ENCODE peak calls at places on chromosome 2, in nine cellular contexts. Q, M, Y, N, Z, B, G, T and E are unnamed samples.
A peak's percentile ranks its signal among the peaks of the same experiment; 100 is the strongest.

GRCh38 chr2:233051241-233052149 is 8.6 kb upstream of the INPP5D start:
- DNase-seq in Q (peak; percentile 88), M (no peak), Y (peak; percentile 62), N (no peak), Z (no peak), B (peak; percentile 56), G (no peak), T (peak; percentile 24), E (peak; percentile 83)

GRCh38 chr2:95057535-95058453 is 32.3 kb downstream of the MAL start:
- DNase-seq in Q (no peak), M (no peak), Y (no peak), N (no peak), Z (no peak), B (no peak), G (no peak), T (no peak), E (no peak)

GRCh38 chr2:190017837-190018236 is 44.7 kb downstream of the MSTN start:
- DNase-seq in Q (no peak), M (no peak), Y (no peak), N (no peak), Z (no peak), B (no peak), G (no peak), T (no peak), E (no peak)

GRCh38 chr2:237613679-237614078 is 13.7 kb upstream of the LRRFIP1 start:
- DNase-seq in Q (no peak), M (no peak), Y (no peak), N (no peak), Z (no peak), B (no peak), G (no peak), T (no peak), E (no peak)

GRCh38 chr2:142857247-142858154 is 20.0 kb upstream of the KYNU start:
- DNase-seq in Q (no peak), M (no peak), Y (peak; percentile 25), N (no peak), Z (no peak), B (peak; percentile 42), G (no peak), T (no peak), E (peak; percentile 77)

GRCh38 chr2:9276901-9277455 is 70.4 kb downstream of the ASAP2 start:
- DNase-seq in Q (no peak), M (no peak), Y (no peak), N (no peak), Z (no peak), B (no peak), G (no peak), T (no peak), E (no peak)

GRCh38 chr2:43541165-43541564 is 54.7 kb downstream of the THADA start:
- DNase-seq in Q (no peak), M (no peak), Y (peak; percentile 52), N (no peak), Z (no peak), B (peak; percentile 46), G (no peak), T (no peak), E (no peak)

GRCh38 chr2:23628926-23629325 is 243.9 kb downstream of the KLHL29 start:
- DNase-seq in Q (no peak), M (no peak), Y (no peak), N (no peak), Z (no peak), B (no peak), G (no peak), T (no peak), E (no peak)

GRCh38 chr2:138274421-138275291 is 226.9 kb upstream of the SPOPL start:
- DNase-seq in Q (no peak), M (peak; percentile 43), Y (peak; percentile 36), N (no peak), Z (peak; percentile 19), B (peak; percentile 62), G (no peak), T (no peak), E (no peak)

GRCh38 chr2:60000681-60001080 is 552.8 kb downstream of the BCL11A start:
- DNase-seq in Q (no peak), M (no peak), Y (peak; percentile 0), N (no peak), Z (no peak), B (no peak), G (no peak), T (no peak), E (no peak)

GRCh38 chr2:111205774-111206173 is 85.1 kb downstream of the BCL2L11 start:
- DNase-seq in Q (no peak), M (no peak), Y (no peak), N (no peak), Z (no peak), B (no peak), G (no peak), T (no peak), E (no peak)

GRCh38 chr2:173459363-173459762 is 104.7 kb downstream of the CDCA7 start:
- DNase-seq in Q (no peak), M (no peak), Y (no peak), N (no peak), Z (no peak), B (no peak), G (no peak), T (no peak), E (peak; percentile 16)

GRCh38 chr2:212912445-212913103 is 238.8 kb downstream of the IKZF2 start:
- DNase-seq in Q (no peak), M (peak; percentile 15), Y (peak; percentile 76), N (peak; percentile 4), Z (peak; percentile 77), B (peak; percentile 57), G (no peak), T (peak; percentile 44), E (peak; percentile 69)

GRCh38 chr2:32452338-32453064 is 95.7 kb downstream of the BIRC6 start:
- DNase-seq in Q (no peak), M (no peak), Y (no peak), N (no peak), Z (no peak), B (no peak), G (no peak), T (no peak), E (no peak)

GRCh38 chr2:79994161-79994560 is 310.4 kb downstream of the LRRTM1 start:
- DNase-seq in Q (no peak), M (no peak), Y (peak; percentile 22), N (no peak), Z (no peak), B (peak; percentile 24), G (no peak), T (no peak), E (no peak)

GRCh38 chr2:64672708-64673107 is 19.0 kb upstream of the SERTAD2 start:
- DNase-seq in Q (no peak), M (no peak), Y (no peak), N (no peak), Z (no peak), B (no peak), G (no peak), T (no peak), E (no peak)

GRCh38 chr2:191854385-191855372 is 7.8 kb upstream of the CAVIN2 start:
- DNase-seq in Q (no peak), M (peak; percentile 58), Y (peak; percentile 69), N (no peak), Z (no peak), B (no peak), G (no peak), T (no peak), E (no peak)

GRCh38 chr2:149800624-149801220 is 213.1 kb upstream of the MMADHC start:
- DNase-seq in Q (no peak), M (peak; percentile 46), Y (no peak), N (no peak), Z (no peak), B (no peak), G (no peak), T (no peak), E (no peak)

GRCh38 chr2:44102790-44103642 is 65.7 kb upstream of the PPM1B start:
- DNase-seq in Q (peak; percentile 12), M (no peak), Y (peak; percentile 13), N (no peak), Z (no peak), B (peak; percentile 31), G (no peak), T (no peak), E (no peak)

GRCh38 chr2:135913726-135914365 is 37.6 kb upstream of the MCM6 start:
- DNase-seq in Q (peak; percentile 29), M (peak; percentile 42), Y (peak; percentile 48), N (peak; percentile 12), Z (no peak), B (peak; percentile 63), G (peak; percentile 67), T (peak; percentile 53), E (peak; percentile 8)

GRCh38 chr2:27735263-27735904 is 36.1 kb upstream of the MRPL33 start:
- DNase-seq in Q (peak; percentile 88), M (no peak), Y (peak; percentile 76), N (no peak), Z (peak; percentile 78), B (peak; percentile 85), G (peak; percentile 56), T (peak; percentile 18), E (peak; percentile 56)

GRCh38 chr2:192166946-192167345 is 27.8 kb downstream of the TMEFF2 start:
- DNase-seq in Q (no peak), M (no peak), Y (no peak), N (no peak), Z (no peak), B (no peak), G (no peak), T (no peak), E (no peak)

GRCh38 chr2:74003494-74004211 is 18.9 kb downstream of the TET3 start:
- DNase-seq in Q (peak; percentile 58), M (no peak), Y (peak; percentile 84), N (no peak), Z (no peak), B (peak; percentile 93), G (no peak), T (peak; percentile 82), E (no peak)
- H3K4me3 ChIP-seq in Q (peak overlapping the region; percentile 75), M (no peak overlapping the region), Y (peak overlapping the region; percentile 86), N (no peak overlapping the region), Z (no peak overlapping the region), B (peak overlapping the region; percentile 87), G (no peak overlapping the region), T (peak overlapping the region; percentile 66), E (no peak overlapping the region)

GRCh38 chr2:71208756-71209155 is 18.1 kb downstream of the PAIP2B start:
- DNase-seq in Q (no peak), M (no peak), Y (no peak), N (no peak), Z (no peak), B (no peak), G (no peak), T (no peak), E (no peak)
- H3K4me3 ChIP-seq in Q (no peak overlapping the region), M (no peak overlapping the region), Y (no peak overlapping the region), N (no peak overlapping the region), Z (no peak overlapping the region), B (no peak overlapping the region), G (no peak overlapping the region), T (no peak overlapping the region), E (no peak overlapping the region)

GRCh38 chr2:235026649-235027557 is 75.1 kb downstream of the SH3BP4 start:
- DNase-seq in Q (peak; percentile 60), M (peak; percentile 55), Y (peak; percentile 73), N (peak; percentile 55), Z (peak; percentile 90), B (peak; percentile 77), G (no peak), T (no peak), E (peak; percentile 98)
- H3K4me3 ChIP-seq in Q (no peak overlapping the region), M (no peak overlapping the region), Y (peak overlapping the region; percentile 52), N (peak overlapping the region; percentile 19), Z (no peak overlapping the region), B (peak overlapping the region; percentile 55), G (no peak overlapping the region), T (no peak overlapping the region), E (peak overlapping the region; percentile 61)

DNA sequence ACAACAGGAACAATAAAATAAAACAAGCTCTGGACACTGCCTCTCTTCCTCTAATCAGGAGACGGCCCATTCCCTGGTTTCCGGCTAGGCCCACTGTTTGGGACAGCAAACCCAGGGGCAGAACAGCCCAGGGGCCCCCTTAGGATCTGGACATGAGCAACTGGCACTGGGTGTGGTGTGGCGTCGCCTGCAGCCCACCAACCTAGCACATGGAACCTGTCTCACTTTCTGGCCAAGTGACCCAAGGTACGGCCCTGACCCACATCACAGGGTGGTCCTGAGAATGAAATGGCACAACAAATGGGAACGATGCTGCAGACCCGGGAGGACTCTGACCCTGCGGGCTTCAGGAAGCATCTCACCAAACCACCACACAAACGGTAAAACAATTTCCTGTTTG is 24.8 kb downstream of the FAM178B start:
- DNase-seq in Q (no peak), M (no peak), Y (no peak), N (no peak), Z (no peak), B (no peak), G (no peak), T (no peak), E (no peak)
- H3K4me3 ChIP-seq in Q (no peak overlapping the region), M (no peak overlapping the region), Y (no peak overlapping the region), N (no peak overlapping the region), Z (no peak overlapping the region), B (no peak overlapping the region), G (peak overlapping the region; percentile 14), T (no peak overlapping the region), E (no peak overlapping the region)